ENCODE peak calls at places on chromosomes 1 and 21, in four cellular contexts. One of them, this sample, is unnamed.
A peak's percentile ranks its signal among the peaks of the same experiment; 100 is the strongest.

GRCh38 chr1:226973371-226973897 is 33.3 kb downstream of the COQ8A start:
- DNase-seq in anterior cingulate cortex: no peak
- DNase-seq in KG1: no peak
- DNase-seq in ecto neural progenitor cell: peak; percentile 44
- DNase-seq in this sample: no peak

GRCh38 chr1:1721201-1721600 is 3.0 kb downstream of the CDK11A start:
- DNase-seq in anterior cingulate cortex: no peak
- DNase-seq in KG1: no peak
- DNase-seq in ecto neural progenitor cell: no peak
- DNase-seq in this sample: no peak

GRCh38 chr1:38476111-38476783 is 383.3 kb downstream of the RRAGC start:
- DNase-seq in anterior cingulate cortex: peak; percentile 32
- DNase-seq in KG1: no peak
- DNase-seq in ecto neural progenitor cell: peak; percentile 74
- DNase-seq in this sample: no peak

GRCh38 chr1:228544021-228544850 is 57.1 kb downstream of the RNF187 start:
- DNase-seq in anterior cingulate cortex: no peak
- DNase-seq in ecto neural progenitor cell: no peak
- DNase-seq in KG1: no peak
- DNase-seq in this sample: no peak

GRCh38 chr1:161001068-161001467 is 19.9 kb downstream of the F11R start:
- DNase-seq in anterior cingulate cortex: no peak
- DNase-seq in ecto neural progenitor cell: no peak
- DNase-seq in KG1: no peak
- DNase-seq in this sample: no peak

GRCh38 chr1:206769331-206769731 is 1.2 kb upstream of the IL19 start:
- DNase-seq in KG1: no peak
- DNase-seq in ecto neural progenitor cell: no peak
- DNase-seq in anterior cingulate cortex: no peak
- DNase-seq in this sample: no peak

GRCh38 chr1:178946416-178946815 is 75.5 kb upstream of the ANGPTL1 start:
- DNase-seq in ecto neural progenitor cell: peak; percentile 44
- DNase-seq in anterior cingulate cortex: no peak
- DNase-seq in KG1: no peak
- DNase-seq in this sample: no peak

GRCh38 chr1:63873751-63874150 is 99.9 kb downstream of the ROR1 start:
- DNase-seq in anterior cingulate cortex: no peak
- DNase-seq in ecto neural progenitor cell: no peak
- DNase-seq in KG1: no peak
- DNase-seq in this sample: no peak

GRCh38 chr1:98331232-98331631 is 330.3 kb upstream of the SNX7 start:
- DNase-seq in KG1: no peak
- DNase-seq in ecto neural progenitor cell: no peak
- DNase-seq in anterior cingulate cortex: no peak
- DNase-seq in this sample: no peak

GRCh38 chr1:216553040-216553439 is 129.8 kb upstream of the USH2A start:
- DNase-seq in anterior cingulate cortex: no peak
- DNase-seq in ecto neural progenitor cell: no peak
- DNase-seq in KG1: no peak
- DNase-seq in this sample: no peak

GRCh38 chr1:20199410-20199809 is 13.1 kb upstream of the PLA2G2C start:
- DNase-seq in ecto neural progenitor cell: no peak
- DNase-seq in KG1: no peak
- DNase-seq in anterior cingulate cortex: no peak
- DNase-seq in this sample: no peak

GRCh38 chr1:208178091-208178529 is 66.1 kb downstream of the PLXNA2 start:
- DNase-seq in anterior cingulate cortex: no peak
- DNase-seq in KG1: no peak
- DNase-seq in ecto neural progenitor cell: no peak
- DNase-seq in this sample: no peak

GRCh38 chr1:182698977-182699672 is 14.7 kb upstream of the RGS8 start:
- DNase-seq in KG1: no peak
- DNase-seq in ecto neural progenitor cell: no peak
- DNase-seq in anterior cingulate cortex: no peak
- DNase-seq in this sample: no peak

GRCh38 chr1:213041443-213041842 is 9.6 kb upstream of the RPS6KC1 start:
- DNase-seq in anterior cingulate cortex: no peak
- DNase-seq in ecto neural progenitor cell: no peak
- DNase-seq in KG1: no peak
- DNase-seq in this sample: no peak

GRCh38 chr1:212967767-212968166 is 17.4 kb downstream of the VASH2 start:
- DNase-seq in anterior cingulate cortex: no peak
- DNase-seq in ecto neural progenitor cell: no peak
- DNase-seq in KG1: no peak
- DNase-seq in this sample: peak; percentile 13

GRCh38 chr1:209389258-209389657 is 194.3 kb upstream of the CAMK1G start:
- DNase-seq in ecto neural progenitor cell: no peak
- DNase-seq in KG1: no peak
- DNase-seq in anterior cingulate cortex: no peak
- DNase-seq in this sample: no peak

GRCh38 chr21:16650984-16651383 is 861.9 kb upstream of the CXADR start:
- DNase-seq in ecto neural progenitor cell: no peak
- DNase-seq in anterior cingulate cortex: no peak
- DNase-seq in KG1: no peak
- DNase-seq in this sample: no peak

GRCh38 chr1:206672844-206673758 is 11.6 kb upstream of the MAPKAPK2 start:
- DNase-seq in ecto neural progenitor cell: peak; percentile 42
- DNase-seq in anterior cingulate cortex: no peak
- DNase-seq in KG1: no peak
- DNase-seq in this sample: no peak

GRCh38 chr1:65691152-65691900 is 101.4 kb upstream of the PDE4B start:
- DNase-seq in ecto neural progenitor cell: no peak
- DNase-seq in anterior cingulate cortex: peak; percentile 20
- DNase-seq in KG1: no peak
- DNase-seq in this sample: no peak

GRCh38 chr1:116949213-116949985 is 39.7 kb downstream of the PTGFRN start:
- DNase-seq in ecto neural progenitor cell: no peak
- DNase-seq in anterior cingulate cortex: no peak
- DNase-seq in KG1: no peak
- DNase-seq in this sample: no peak

GRCh38 chr1:192604979-192605620 is 29.5 kb downstream of the RGS1 start:
- DNase-seq in ecto neural progenitor cell: no peak
- DNase-seq in anterior cingulate cortex: no peak
- DNase-seq in KG1: peak; percentile 20
- DNase-seq in this sample: no peak

GRCh38 chr1:160911441-160911840 is 26.5 kb upstream of the ITLN1 start:
- DNase-seq in KG1: no peak
- DNase-seq in ecto neural progenitor cell: no peak
- DNase-seq in anterior cingulate cortex: no peak
- DNase-seq in this sample: no peak